ENCODE peak calls at places on chromosomes 5 and 9, in eight cellular contexts. X is cardiac muscle cell, G is testis, T is heart left ventricle, R is IMR-90, H is left ventricle myocardium inferior, K is ascending aorta, B is thyroid gland. E is an unnamed sample.

GRCh38 chr5:67732471-67732870 is 483.1 kb upstream of the PIK3R1 start:
- DNase-seq in K (no peak), H (no peak), B (no peak), R (no peak), X (no peak), T (no peak), G (no peak), E (no peak)

GRCh38 chr9:117714282-117714681 is 10.1 kb downstream of the TLR4 start:
- DNase-seq in G (no peak), K (no peak), T (no peak), H (no peak), X (no peak), B (no peak), R (no peak), E (no peak)

GRCh38 chr5:31502506-31502905 is 29.4 kb downstream of the DROSHA start:
- DNase-seq in X (no peak), T (no peak), H (no peak), K (no peak), R (peak; percentile 18), G (no peak), B (no peak), E (no peak)

GRCh38 chr5:10602031-10602806 is 38.3 kb downstream of the ANKRD33B start:
- DNase-seq in T (no peak), G (no peak), K (no peak), H (peak; percentile 40), B (no peak), R (no peak), X (no peak), E (no peak)

GRCh38 chr5:35785601-35786085 is 71.0 kb upstream of the IL7R start:
- DNase-seq in T (no peak), B (no peak), G (no peak), K (no peak), R (no peak), X (no peak), H (no peak), E (no peak)

GRCh38 chr5:66306105-66306843 is 162.2 kb downstream of the SREK1 start:
- DNase-seq in X (peak; percentile 82), H (no peak), B (peak; percentile 44), R (peak; percentile 63), G (peak; percentile 75), T (no peak), K (no peak), E (peak; percentile 67)

GRCh38 chr5:41878598-41879305 is 8.5 kb upstream of the OXCT1 start:
- DNase-seq in H (no peak), R (no peak), T (no peak), G (no peak), K (no peak), B (no peak), X (no peak), E (no peak)

GRCh38 chr5:33894566-33894965 is 2.8 kb upstream of the ADAMTS12 start:
- DNase-seq in X (no peak), G (no peak), R (peak; percentile 63), K (no peak), T (no peak), H (no peak), B (no peak), E (no peak)

GRCh38 chr9:106897681-106898080 is 34.7 kb downstream of the ZNF462 start:
- DNase-seq in K (no peak), H (no peak), R (no peak), T (no peak), B (no peak), X (no peak), G (no peak), E (no peak)

GRCh38 chr5:133746834-133747233 is 134.5 kb upstream of the FSTL4 start:
- DNase-seq in B (no peak), R (no peak), T (no peak), X (no peak), H (no peak), G (peak; percentile 36), K (no peak), E (no peak)

GRCh38 chr5:146642410-146642809 is 126.4 kb upstream of the GPR151 start:
- DNase-seq in H (no peak), K (no peak), X (no peak), B (no peak), R (no peak), T (no peak), G (no peak), E (no peak)

GRCh38 chr5:137621861-137622823 is 113.7 kb downstream of the KLHL3 start:
- DNase-seq in B (no peak), R (peak; percentile 45), H (peak; percentile 62), G (peak; percentile 12), K (peak; percentile 83), X (peak; percentile 37), T (no peak), E (peak; percentile 75)

GRCh38 chr5:142878111-142878510 is 107.9 kb downstream of the ARHGAP26 start:
- DNase-seq in R (no peak), G (no peak), T (no peak), B (no peak), X (no peak), K (no peak), H (no peak), E (no peak)

GRCh38 chr5:135243194-135244191 is 155.5 kb downstream of the MACROH2A1 start:
- DNase-seq in B (no peak), G (peak; percentile 32), X (peak; percentile 61), H (peak; percentile 39), T (no peak), R (no peak), K (no peak), E (peak; percentile 92)

GRCh38 chr5:176816043-176816745 is 5.8 kb downstream of the UNC5A start:
- DNase-seq in K (no peak), X (no peak), B (no peak), T (no peak), R (no peak), H (no peak), G (no peak), E (no peak)

GRCh38 chr9:124975131-124975530 is 34.2 kb upstream of the GOLGA1 start:
- DNase-seq in T (no peak), K (no peak), H (no peak), R (peak; percentile 30), B (no peak), X (peak; percentile 26), G (no peak), E (no peak)

GRCh38 chr9:81002242-81002641 is 687.1 kb downstream of the TLE1 start:
- DNase-seq in R (no peak), K (no peak), B (no peak), T (no peak), G (no peak), H (no peak), X (no peak), E (no peak)

GRCh38 chr9:13500034-13500433 is 220.5 kb upstream of the MPDZ start:
- DNase-seq in H (peak; percentile 33), K (no peak), T (peak; percentile 36), R (no peak), G (no peak), X (no peak), B (no peak), E (no peak)

GRCh38 chr9:13503599-13503998 is 224.1 kb upstream of the MPDZ start:
- DNase-seq in B (no peak), H (no peak), R (no peak), T (no peak), G (no peak), K (no peak), X (no peak), E (no peak)

GRCh38 chr9:13508086-13508485 is 228.6 kb upstream of the MPDZ start:
- DNase-seq in R (no peak), H (no peak), T (no peak), X (no peak), K (no peak), G (no peak), B (no peak), E (no peak)

GRCh38 chr9:13502503-13502902 is 223.0 kb upstream of the MPDZ start:
- DNase-seq in G (no peak), K (no peak), H (peak; percentile 47), T (peak; percentile 64), X (peak; percentile 42), R (no peak), B (no peak), E (no peak)
- H3K4me1 ChIP-seq in G (no peaks in the 10 kb centered on the region), K (no peaks in the 10 kb centered on the region), H (no peaks in the 10 kb centered on the region), T (no peaks in the 10 kb centered on the region), X (no peaks in the 10 kb centered on the region), R (no peaks in the 10 kb centered on the region), B (no peaks in the 10 kb centered on the region), E (no peaks in the 10 kb centered on the region)

GRCh38 chr5:109668668-109669422 is 20.9 kb upstream of the MAN2A1 start:
- DNase-seq in T (no peak), G (no peak), K (no peak), B (no peak), H (no peak), X (no peak), R (no peak), E (no peak)
- TF ChIP-seq CTCF in T (no peak), G (no peak), K (no peak), B (no peak), H (no peak), X (no peak), R (no peak), E (no peak)

DNA sequence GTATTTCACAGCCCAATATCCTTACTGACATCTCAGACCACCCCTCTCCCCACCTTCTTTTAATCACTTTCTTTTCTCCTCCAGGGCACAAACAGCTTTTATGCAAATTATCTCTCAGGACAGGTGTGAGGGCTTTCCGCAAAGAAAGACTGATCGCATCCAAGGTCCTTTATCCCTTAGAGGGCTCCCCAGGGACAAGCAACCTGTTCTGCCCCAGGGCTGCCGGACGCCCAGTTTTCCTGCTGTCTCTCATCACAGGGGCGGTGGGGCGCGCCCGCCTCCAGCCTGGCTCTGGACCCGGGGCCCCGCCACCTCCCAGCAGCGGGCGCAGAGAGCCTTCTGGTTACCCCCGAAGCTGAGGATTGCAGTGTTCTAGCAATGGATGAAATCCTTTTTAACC is 266.1 kb downstream of the CWC27 start:
- DNase-seq in H (peak; percentile 19), K (no peak), R (no peak), G (no peak), B (peak; percentile 25), X (no peak), T (no peak), E (no peak)
- H3K4me3 ChIP-seq in H (peak overlapping the region; percentile 86), K (peak overlapping the region; percentile 53), R (no peak overlapping the region), G (peak overlapping the region; percentile 93), B (peak overlapping the region; percentile 40), X (no peak overlapping the region), T (peak overlapping the region; percentile 74), E (no peak overlapping the region)

DNA sequence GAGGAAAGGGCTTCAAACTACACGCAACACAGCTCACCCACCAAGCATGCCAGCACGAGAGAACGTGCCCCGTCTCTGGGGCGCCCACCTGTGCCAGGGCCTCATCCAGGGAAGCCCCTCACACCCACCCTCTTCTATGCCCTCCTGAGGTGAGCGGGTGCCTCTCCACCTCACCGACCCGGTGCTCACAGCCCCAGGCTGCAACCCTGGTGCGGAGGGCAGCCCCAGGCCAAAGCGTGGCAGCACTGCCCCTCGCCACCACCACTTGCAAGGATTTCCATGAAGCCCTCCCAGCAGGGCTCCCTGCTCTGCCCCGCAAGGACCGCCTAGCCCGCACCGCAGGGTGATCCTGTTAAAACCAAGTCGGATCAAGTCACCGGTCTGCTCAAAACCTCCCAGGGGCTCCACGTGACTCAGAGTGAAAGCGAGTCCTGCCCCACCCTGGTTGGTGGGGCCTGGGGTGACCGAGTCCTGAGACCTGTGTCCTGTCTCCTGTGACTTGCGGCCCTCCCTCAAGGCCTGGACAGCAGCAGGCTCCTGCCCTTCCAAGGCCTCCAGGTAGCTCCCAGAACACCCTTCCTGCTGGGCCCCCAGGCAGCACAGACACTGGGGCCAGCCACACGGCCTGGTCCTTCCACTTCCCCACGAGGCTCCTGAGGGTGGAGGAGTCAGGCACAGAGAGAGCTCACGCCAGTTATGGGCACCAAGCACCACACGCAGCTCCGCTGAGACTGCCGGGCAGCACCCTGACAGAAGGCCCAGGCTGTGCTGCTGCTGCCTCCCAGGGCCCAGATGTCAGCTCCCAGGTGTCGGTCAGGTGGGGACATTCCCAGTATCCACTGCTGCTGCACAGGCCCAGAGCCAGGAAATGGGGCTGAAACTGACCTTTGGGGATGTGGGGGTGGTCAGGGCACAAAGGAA is 12.7 kb downstream of the BRD3 start:
- DNase-seq in B (no peak), K (peak; percentile 3), G (no peak), R (no peak), T (peak; percentile 55), X (no peak), H (peak; percentile 10), E (peak; percentile 9)
- H3K4me1 ChIP-seq in B (peaks cover 60% of the 10 kb centered on the region), K (peaks cover 8% of the 10 kb centered on the region), G (peaks cover 49% of the 10 kb centered on the region), R (peaks cover 15% of the 10 kb centered on the region), T (peaks cover 47% of the 10 kb centered on the region), X (peaks cover 6% of the 10 kb centered on the region), H (peaks cover 59% of the 10 kb centered on the region), E (peaks cover 43% of the 10 kb centered on the region)